ENCODE peak calls at places on chromosomes 2 and 18, in eight cellular contexts. Y is GM12891, I is NCI-H69, D is heart left ventricle, O is AG04449, G is psoas muscle, U is foreskin melanocyte, L is Right ventricle myocardium inferior. X is an unnamed sample.

GRCh38 chr2:231059756-231060155 is 3.1 kb downstream of the PSMD1 start:
- DNase-seq in Y (no peak), I (no peak), D (no peak), O (no peak), G (no peak), U (no peak), L (no peak), X (no peak)

GRCh38 chr2:207252979-207253640 is 87.4 kb upstream of the KLF7 start:
- DNase-seq in Y (no peak), I (peak), D (no peak), O (no peak), G (no peak), U (no peak), L (no peak), X (no peak)

GRCh38 chr2:174717273-174717672 is 47.0 kb downstream of the CHRNA1 start:
- DNase-seq in Y (no peak), I (no peak), D (no peak), O (peak), G (no peak), U (no peak), L (no peak), X (peak)

GRCh38 chr2:17300141-17300540 is 218.1 kb downstream of the RAD51AP2 start:
- DNase-seq in Y (no peak), I (no peak), D (no peak), O (peak), G (no peak), U (peak), L (no peak), X (no peak)

GRCh38 chr2:28997237-28997846 is 16.2 kb downstream of the TOGARAM2 start:
- DNase-seq in Y (no peak), I (peak), D (no peak), O (no peak), G (no peak), U (no peak), L (no peak), X (peak)

GRCh38 chr2:203763425-203764272 is 57.2 kb downstream of the CD28 start:
- DNase-seq in Y (peak), I (no peak), D (no peak), O (no peak), G (no peak), U (no peak), L (no peak), X (no peak)

GRCh38 chr2:120400546-120400945 is 54.6 kb downstream of the INHBB start:
- DNase-seq in Y (no peak), I (no peak), D (no peak), O (no peak), G (no peak), U (no peak), L (no peak), X (no peak)

GRCh38 chr2:180657054-180657453 is 323.4 kb upstream of the UBE2E3 start:
- DNase-seq in Y (no peak), I (no peak), D (no peak), O (no peak), G (no peak), U (no peak), L (no peak), X (peak)

GRCh38 chr2:29014811-29015414 is 33.8 kb downstream of the TOGARAM2 start:
- DNase-seq in Y (peak), I (no peak), D (peak), O (peak), G (peak), U (no peak), L (peak), X (no peak)

GRCh38 chr2:205496777-205497176 is 185.5 kb upstream of the NRP2 start:
- DNase-seq in Y (no peak), I (no peak), D (no peak), O (peak), G (no peak), U (no peak), L (no peak), X (peak)

GRCh38 chr18:51513525-51513924 is 316.0 kb upstream of the MEX3C start:
- DNase-seq in Y (no peak), I (no peak), D (no peak), O (no peak), G (no peak), U (no peak), L (no peak), X (no peak)

GRCh38 chr18:48841381-48842258 is 109.1 kb downstream of the SMAD7 start:
- DNase-seq in Y (no peak), I (peak), D (peak), O (no peak), G (peak), U (no peak), L (peak), X (no peak)

GRCh38 chr2:17303054-17303453 is 215.2 kb downstream of the RAD51AP2 start:
- DNase-seq in Y (no peak), I (no peak), D (no peak), O (peak), G (no peak), U (no peak), L (no peak), X (peak)

GRCh38 chr2:111634995-111635538 is 248.9 kb downstream of the ANAPC1 start:
- DNase-seq in Y (no peak), I (no peak), D (no peak), O (peak), G (no peak), U (peak), L (no peak), X (no peak)

GRCh38 chr2:95309599-95309998 is 12.5 kb downstream of the KCNIP3 start:
- DNase-seq in Y (no peak), I (no peak), D (no peak), O (no peak), G (no peak), U (no peak), L (no peak), X (no peak)

GRCh38 chr2:124534015-124534414 is 508.9 kb downstream of the CNTNAP5 start:
- DNase-seq in Y (no peak), I (no peak), D (no peak), O (no peak), G (no peak), U (no peak), L (no peak), X (no peak)

GRCh38 chr2:60104514-60105501 is 448.6 kb downstream of the BCL11A start:
- DNase-seq in Y (no peak), I (no peak), D (no peak), O (no peak), G (no peak), U (no peak), L (no peak), X (no peak)

GRCh38 chr2:175834472-175834871 is 167.6 kb downstream of the LNPK start:
- DNase-seq in Y (no peak), I (peak), D (no peak), O (no peak), G (no peak), U (no peak), L (no peak), X (no peak)